ENCODE peak calls at places on chromosomes 12 and 14, in six cellular contexts. M is A549, I is sigmoid colon, X is uterus, J is body of pancreas, S is heart left ventricle. Q is an unnamed sample.

GRCh38 chr14:95424533-95424932 is 91.9 kb downstream of the SYNE3 start:
- DNase-seq in X (peak), S (no peak), M (no peak), I (no peak), J (no peak), Q (no peak)

GRCh38 chr14:52790011-52790755 is 1.2 kb downstream of the GNPNAT1 start:
- DNase-seq in M (peak), J (peak), X (no peak), S (no peak), I (no peak), Q (no peak)

GRCh38 chr12:28781671-28782652 is 367.1 kb upstream of the FAR2 start:
- DNase-seq in X (no peak), J (no peak), S (peak), M (no peak), I (no peak), Q (no peak)

GRCh38 chr14:67837011-67837624 is 17.5 kb downstream of the RAD51B start:
- DNase-seq in M (peak), S (peak), X (no peak), I (peak), J (peak), Q (no peak)

GRCh38 chr12:16602412-16602811 is 3.5 kb downstream of the LMO3 start:
- DNase-seq in X (no peak), M (no peak), I (no peak), S (no peak), J (no peak), Q (no peak)

GRCh38 chr12:105420659-105421240 is 90.3 kb downstream of the C12orf75 start:
- DNase-seq in J (peak), I (peak), X (peak), M (peak), S (peak), Q (peak)

GRCh38 chr14:55580401-55581010 is 499 bp downstream of the KTN1 start:
- DNase-seq in M (peak), S (peak), X (peak), J (peak), I (peak), Q (no peak)

GRCh38 chr12:110528277-110528839 is 26.2 kb downstream of the RAD9B start:
- DNase-seq in J (no peak), S (no peak), I (no peak), X (no peak), M (no peak), Q (no peak)

DNA sequence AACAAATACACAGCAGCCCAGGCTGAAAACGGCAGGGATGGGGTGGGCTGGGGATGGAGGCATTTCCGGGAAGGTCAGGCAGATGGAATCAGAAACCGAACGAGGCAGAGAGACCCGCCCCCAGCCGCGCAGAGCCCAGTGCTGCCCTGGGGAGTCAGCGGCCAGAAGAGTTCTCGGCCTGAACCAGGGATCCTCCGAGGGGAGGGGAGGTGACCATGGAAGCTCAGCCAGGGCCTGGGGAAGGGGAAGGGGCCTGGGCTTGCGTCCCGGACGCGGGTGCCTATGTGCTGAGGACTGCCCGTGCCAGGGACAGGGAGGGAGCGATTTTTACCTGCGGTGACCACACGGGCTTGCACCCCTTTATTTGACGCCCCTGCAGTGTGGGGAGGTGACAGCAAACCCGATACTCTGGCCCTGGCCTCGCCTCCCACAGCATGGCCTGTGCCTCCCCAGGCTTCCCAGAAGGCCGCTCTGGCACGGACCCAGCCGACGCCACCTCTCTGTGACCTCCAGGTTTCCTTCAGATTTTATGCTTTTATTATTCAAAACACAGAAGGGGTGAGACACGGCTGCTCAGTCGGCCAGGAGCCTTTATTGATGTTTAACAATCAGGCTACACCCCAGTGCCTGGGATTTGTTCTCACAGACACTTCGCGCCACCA is 7.7 kb downstream of the LRCOL1 start:
- DNase-seq in X (no peak), S (no peak), I (no peak), M (no peak), J (no peak), Q (no peak)
- H3K27ac ChIP-seq in X (peak), S (peak), I (peak), M (no peak), J (no peak), Q (no peak)

DNA sequence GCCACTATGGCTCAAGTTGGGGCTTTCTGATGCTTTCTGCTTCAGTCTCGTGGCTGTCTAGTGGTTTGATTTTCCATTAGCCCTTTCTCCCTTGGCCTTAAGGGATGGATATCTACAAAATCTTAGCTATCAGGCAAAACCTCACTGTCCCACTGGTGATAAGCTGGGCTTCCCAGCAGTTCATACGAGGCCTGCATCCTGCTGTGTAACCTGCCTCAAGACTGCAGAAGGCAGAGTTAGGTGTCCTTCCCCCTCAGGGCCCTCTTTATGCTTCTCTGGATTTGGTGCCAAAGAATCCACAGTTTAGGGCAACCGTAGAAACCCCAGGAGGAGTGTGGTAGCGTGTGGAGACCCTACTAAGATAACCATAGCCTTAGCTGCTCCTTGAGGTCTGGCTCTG is 38.9 kb downstream of the ETV6 start:
- DNase-seq in J (no peak), S (no peak), M (no peak), X (no peak), I (no peak), Q (no peak)
- TF ChIP-seq POLR2A in J (no peak), S (no peak), M (no peak), X (no peak), I (no peak), Q (no peak)

GRCh38 chr12:2336409-2336829 is 283.6 kb downstream of the CACNA1C start:
- DNase-seq in X (peak), S (peak), J (no peak), I (no peak), M (peak), Q (no peak)
- H3K27ac ChIP-seq in X (peak), S (peak), J (no peak), I (peak), M (no peak), Q (peak)

GRCh38 chr14:76919811-76920571 is 93.8 kb downstream of the LRRC74A start:
- DNase-seq in J (peak), S (peak), I (peak), X (peak), M (peak), Q (no peak)
- TF ChIP-seq POLR2A in J (peak), S (no peak), I (no peak), X (no peak), M (peak), Q (no peak)

GRCh38 chr12:104180389-104180788 is 35.2 kb upstream of the TXNRD1 start:
- DNase-seq in J (no peak), M (peak), X (no peak), S (no peak), I (no peak), Q (peak)

GRCh38 chr12:104181313-104181712 is 34.3 kb upstream of the TXNRD1 start:
- DNase-seq in J (no peak), S (no peak), M (peak), I (no peak), X (no peak), Q (no peak)

GRCh38 chr12:104177336-104177662 is 38.3 kb upstream of the TXNRD1 start:
- DNase-seq in X (no peak), S (no peak), J (no peak), M (no peak), I (no peak), Q (no peak)

GRCh38 chr12:104175726-104176247 is 37.8 kb upstream of the NFYB start:
- DNase-seq in S (no peak), I (no peak), J (no peak), X (no peak), M (no peak), Q (peak)

GRCh38 chr12:104177663-104178501 is 37.7 kb upstream of the TXNRD1 start:
- DNase-seq in J (peak), X (peak), I (peak), M (peak), S (peak), Q (peak)
- H3K27ac ChIP-seq in J (no peak), X (peak), I (peak), M (peak), S (peak), Q (peak)

GRCh38 chr12:132955933-132956725 is at the start of gene ZNF605:
- DNase-seq in X (peak), J (peak), I (peak), M (peak), S (peak), Q (peak)
- TF ChIP-seq POLR2A in X (no peak), J (peak), I (no peak), M (peak), S (peak), Q (no peak)

GRCh38 chr12:48810817-48811453 is 7.4 kb upstream of the CACNB3 start:
- DNase-seq in X (no peak), J (no peak), M (peak), I (no peak), S (no peak), Q (no peak)
- H3K27ac ChIP-seq in X (peak), J (no peak), M (peak), I (no peak), S (no peak), Q (peak)

Q was measured in breast epithelium.